ENCODE peak calls at places on chromosomes 3 and 15, in nine cellular contexts. One of them, this sample, is unnamed.

GRCh38 chr15:64443747-64444621 is 16.4 kb upstream of the ZNF609 start:
- DNase-seq in H1: no peak
- DNase-seq in kidney: no peak
- DNase-seq in SK-N-SH: no peak
- DNase-seq in astrocyte: peak; percentile 91
- DNase-seq in heart left ventricle: no peak
- DNase-seq in OCI-LY7: no peak
- DNase-seq in PC-9: peak; percentile 80
- DNase-seq in IMR-90: peak; percentile 92
- DNase-seq in this sample: peak; percentile 91

GRCh38 chr3:112984485-112984884 is 6.3 kb upstream of the GTPBP8 start:
- DNase-seq in heart left ventricle: no peak
- DNase-seq in OCI-LY7: no peak
- DNase-seq in H1: no peak
- DNase-seq in SK-N-SH: no peak
- DNase-seq in astrocyte: no peak
- DNase-seq in IMR-90: peak; percentile 12
- DNase-seq in PC-9: no peak
- DNase-seq in kidney: no peak
- DNase-seq in this sample: peak; percentile 29

GRCh38 chr15:90230071-90230494 is 3.7 kb downstream of the CIB1 start:
- DNase-seq in IMR-90: no peak
- DNase-seq in kidney: no peak
- DNase-seq in OCI-LY7: no peak
- DNase-seq in astrocyte: no peak
- DNase-seq in heart left ventricle: peak; percentile 67
- DNase-seq in PC-9: peak; percentile 79
- DNase-seq in H1: no peak
- DNase-seq in SK-N-SH: no peak
- DNase-seq in this sample: no peak

GRCh38 chr15:78093242-78094020 is 1.1 kb downstream of the SH2D7 start:
- DNase-seq in astrocyte: peak; percentile 96
- DNase-seq in kidney: no peak
- DNase-seq in SK-N-SH: no peak
- DNase-seq in IMR-90: peak; percentile 95
- DNase-seq in OCI-LY7: no peak
- DNase-seq in heart left ventricle: no peak
- DNase-seq in H1: no peak
- DNase-seq in PC-9: no peak
- DNase-seq in this sample: peak; percentile 90

GRCh38 chr3:28134198-28134597 is 107.2 kb upstream of the CMC1 start:
- DNase-seq in heart left ventricle: no peak
- DNase-seq in kidney: no peak
- DNase-seq in IMR-90: no peak
- DNase-seq in SK-N-SH: no peak
- DNase-seq in OCI-LY7: no peak
- DNase-seq in PC-9: no peak
- DNase-seq in H1: no peak
- DNase-seq in astrocyte: no peak
- DNase-seq in this sample: no peak

GRCh38 chr15:76576526-76577279 is 240.1 kb downstream of the ISL2 start:
- DNase-seq in IMR-90: peak; percentile 55
- DNase-seq in heart left ventricle: peak; percentile 75
- DNase-seq in astrocyte: peak; percentile 70
- DNase-seq in H1: no peak
- DNase-seq in kidney: peak; percentile 87
- DNase-seq in SK-N-SH: no peak
- DNase-seq in PC-9: no peak
- DNase-seq in OCI-LY7: no peak
- DNase-seq in this sample: peak; percentile 74

GRCh38 chr3:28080716-28081115 is 160.7 kb upstream of the CMC1 start:
- DNase-seq in IMR-90: no peak
- DNase-seq in astrocyte: no peak
- DNase-seq in kidney: no peak
- DNase-seq in H1: no peak
- DNase-seq in OCI-LY7: no peak
- DNase-seq in heart left ventricle: no peak
- DNase-seq in SK-N-SH: no peak
- DNase-seq in PC-9: no peak
- DNase-seq in this sample: no peak

GRCh38 chr3:180402463-180403073 is 199.4 kb upstream of the TTC14 start:
- DNase-seq in heart left ventricle: no peak
- DNase-seq in SK-N-SH: no peak
- DNase-seq in PC-9: no peak
- DNase-seq in kidney: no peak
- DNase-seq in astrocyte: no peak
- DNase-seq in OCI-LY7: no peak
- DNase-seq in IMR-90: no peak
- DNase-seq in H1: no peak
- DNase-seq in this sample: no peak

GRCh38 chr15:83654379-83655236 is 685 bp downstream of the ADAMTSL3 start:
- DNase-seq in IMR-90: no peak
- DNase-seq in OCI-LY7: no peak
- DNase-seq in heart left ventricle: peak; percentile 77
- DNase-seq in H1: no peak
- DNase-seq in SK-N-SH: no peak
- DNase-seq in PC-9: no peak
- DNase-seq in kidney: peak; percentile 81
- DNase-seq in astrocyte: no peak
- DNase-seq in this sample: no peak

GRCh38 chr15:33296856-33297255 is 13.9 kb upstream of the RYR3 start:
- DNase-seq in IMR-90: no peak
- DNase-seq in H1: no peak
- DNase-seq in kidney: no peak
- DNase-seq in heart left ventricle: no peak
- DNase-seq in SK-N-SH: no peak
- DNase-seq in astrocyte: no peak
- DNase-seq in OCI-LY7: no peak
- DNase-seq in PC-9: no peak
- DNase-seq in this sample: no peak

GRCh38 chr3:123926396-123926795 is 34.6 kb downstream of the CCDC14 start:
- DNase-seq in astrocyte: no peak
- DNase-seq in H1: no peak
- DNase-seq in heart left ventricle: no peak
- DNase-seq in PC-9: no peak
- DNase-seq in OCI-LY7: no peak
- DNase-seq in kidney: no peak
- DNase-seq in IMR-90: no peak
- DNase-seq in SK-N-SH: no peak
- DNase-seq in this sample: no peak
- H3K4me3 ChIP-seq in astrocyte: no peak overlapping the region
- H3K4me3 ChIP-seq in H1: no peak overlapping the region
- H3K4me3 ChIP-seq in heart left ventricle: no peak overlapping the region
- H3K4me3 ChIP-seq in PC-9: no peak overlapping the region
- H3K4me3 ChIP-seq in OCI-LY7: no peak overlapping the region
- H3K4me3 ChIP-seq in kidney: no peak overlapping the region
- H3K4me3 ChIP-seq in IMR-90: no peak overlapping the region
- H3K4me3 ChIP-seq in SK-N-SH: no peak overlapping the region
- H3K4me3 ChIP-seq in this sample: no peak overlapping the region

GRCh38 chr3:53198256-53198977 is 37.4 kb downstream of the PRKCD start:
- DNase-seq in kidney: no peak
- DNase-seq in OCI-LY7: peak; percentile 48
- DNase-seq in H1: no peak
- DNase-seq in heart left ventricle: no peak
- DNase-seq in astrocyte: no peak
- DNase-seq in PC-9: no peak
- DNase-seq in IMR-90: no peak
- DNase-seq in SK-N-SH: peak; percentile 17
- DNase-seq in this sample: no peak
- TF ChIP-seq CTCF in kidney: no peak
- TF ChIP-seq CTCF in OCI-LY7: no peak
- TF ChIP-seq CTCF in H1: peak; percentile 63
- TF ChIP-seq CTCF in heart left ventricle: no peak
- TF ChIP-seq CTCF in astrocyte: no peak
- TF ChIP-seq CTCF in PC-9: no peak
- TF ChIP-seq CTCF in IMR-90: no peak
- TF ChIP-seq CTCF in SK-N-SH: peak; percentile 16
- TF ChIP-seq CTCF in this sample: peak; percentile 21

GRCh38 chr3:71168043-71168720 is 415.3 kb downstream of the FOXP1 start:
- DNase-seq in H1: no peak
- DNase-seq in OCI-LY7: no peak
- DNase-seq in PC-9: no peak
- DNase-seq in IMR-90: peak; percentile 87
- DNase-seq in kidney: no peak
- DNase-seq in SK-N-SH: no peak
- DNase-seq in astrocyte: peak; percentile 69
- DNase-seq in heart left ventricle: no peak
- DNase-seq in this sample: peak; percentile 81

GRCh38 chr3:71166366-71166765 is 417.2 kb downstream of the FOXP1 start:
- DNase-seq in PC-9: no peak
- DNase-seq in OCI-LY7: no peak
- DNase-seq in H1: no peak
- DNase-seq in astrocyte: no peak
- DNase-seq in kidney: no peak
- DNase-seq in SK-N-SH: no peak
- DNase-seq in heart left ventricle: no peak
- DNase-seq in IMR-90: no peak
- DNase-seq in this sample: no peak

GRCh38 chr3:71166839-71167238 is 416.7 kb downstream of the FOXP1 start:
- DNase-seq in heart left ventricle: no peak
- DNase-seq in SK-N-SH: peak; percentile 49
- DNase-seq in OCI-LY7: no peak
- DNase-seq in astrocyte: no peak
- DNase-seq in PC-9: no peak
- DNase-seq in IMR-90: no peak
- DNase-seq in H1: no peak
- DNase-seq in kidney: no peak
- DNase-seq in this sample: no peak

GRCh38 chr3:71171246-71171645 is 412.3 kb downstream of the FOXP1 start:
- DNase-seq in IMR-90: no peak
- DNase-seq in OCI-LY7: no peak
- DNase-seq in kidney: no peak
- DNase-seq in astrocyte: no peak
- DNase-seq in PC-9: no peak
- DNase-seq in heart left ventricle: no peak
- DNase-seq in H1: no peak
- DNase-seq in SK-N-SH: no peak
- DNase-seq in this sample: no peak

DNA sequence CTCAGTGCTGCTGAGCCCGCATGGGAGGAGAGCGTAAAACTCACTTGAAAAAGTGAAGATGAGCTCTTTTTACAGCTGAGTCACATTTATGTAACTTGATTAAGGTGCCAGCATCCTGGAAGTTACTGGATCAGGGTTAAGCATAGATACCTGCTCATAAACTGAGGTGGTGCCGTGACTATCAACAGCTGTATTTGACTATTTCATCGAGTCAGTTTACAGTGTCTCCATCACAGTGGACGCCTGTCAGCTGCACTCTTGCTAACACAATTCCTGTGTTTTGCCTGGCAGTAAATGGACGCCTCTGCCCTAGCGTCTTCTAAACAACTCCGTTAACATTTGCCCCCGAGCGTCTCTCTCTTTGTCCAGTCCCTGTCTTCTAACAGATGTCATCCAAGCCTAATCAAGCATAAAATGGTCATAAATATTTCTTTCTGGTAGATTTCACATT is 414.5 kb downstream of the FOXP1 start:
- DNase-seq in PC-9: no peak
- DNase-seq in OCI-LY7: no peak
- DNase-seq in SK-N-SH: peak; percentile 54
- DNase-seq in H1: no peak
- DNase-seq in astrocyte: peak; percentile 18
- DNase-seq in IMR-90: peak; percentile 44
- DNase-seq in kidney: no peak
- DNase-seq in heart left ventricle: no peak
- DNase-seq in this sample: no peak
- H3K4me3 ChIP-seq in PC-9: no peak overlapping the region
- H3K4me3 ChIP-seq in OCI-LY7: no peak overlapping the region
- H3K4me3 ChIP-seq in SK-N-SH: no peak overlapping the region
- H3K4me3 ChIP-seq in H1: no peak overlapping the region
- H3K4me3 ChIP-seq in astrocyte: no peak overlapping the region
- H3K4me3 ChIP-seq in IMR-90: no peak overlapping the region
- H3K4me3 ChIP-seq in kidney: no peak overlapping the region
- H3K4me3 ChIP-seq in heart left ventricle: no peak overlapping the region
- H3K4me3 ChIP-seq in this sample: no peak overlapping the region

GRCh38 chr3:79369306-79369705 is 398.5 kb downstream of the ROBO1 start:
- DNase-seq in astrocyte: no peak
- DNase-seq in OCI-LY7: no peak
- DNase-seq in heart left ventricle: no peak
- DNase-seq in PC-9: no peak
- DNase-seq in H1: no peak
- DNase-seq in SK-N-SH: no peak
- DNase-seq in kidney: no peak
- DNase-seq in IMR-90: peak; percentile 43
- DNase-seq in this sample: peak; percentile 39
- TF ChIP-seq CTCF in astrocyte: peak; percentile 25
- TF ChIP-seq CTCF in OCI-LY7: no peak
- TF ChIP-seq CTCF in heart left ventricle: no peak
- TF ChIP-seq CTCF in PC-9: no peak
- TF ChIP-seq CTCF in H1: peak; percentile 36
- TF ChIP-seq CTCF in SK-N-SH: peak; percentile 52
- TF ChIP-seq CTCF in kidney: no peak
- TF ChIP-seq CTCF in IMR-90: peak; percentile 42
- TF ChIP-seq CTCF in this sample: peak; percentile 51

DNA sequence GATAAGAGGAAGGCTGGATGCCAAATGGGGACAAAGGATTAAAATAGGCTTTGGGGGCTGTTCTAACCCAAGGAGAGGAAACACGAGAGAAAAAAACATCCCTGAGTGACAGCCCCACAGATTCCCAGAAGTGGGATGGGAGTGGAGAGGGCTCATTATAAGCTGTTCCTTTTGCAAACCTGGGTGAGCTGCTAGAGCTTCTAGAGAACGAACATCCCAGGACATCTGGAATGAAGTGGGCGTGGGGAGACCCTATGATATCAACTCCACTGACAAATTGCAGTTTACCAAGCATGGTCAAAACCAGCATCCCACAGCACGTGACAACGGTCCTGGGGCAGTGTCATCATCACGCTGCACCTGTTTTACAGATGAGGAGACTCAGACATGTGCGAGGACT is 65.1 kb downstream of the BDH1 start:
- DNase-seq in OCI-LY7: no peak
- DNase-seq in IMR-90: no peak
- DNase-seq in astrocyte: no peak
- DNase-seq in PC-9: no peak
- DNase-seq in H1: no peak
- DNase-seq in kidney: no peak
- DNase-seq in heart left ventricle: no peak
- DNase-seq in SK-N-SH: no peak
- DNase-seq in this sample: no peak
- H3K4me3 ChIP-seq in OCI-LY7: no peak overlapping the region
- H3K4me3 ChIP-seq in IMR-90: no peak overlapping the region
- H3K4me3 ChIP-seq in astrocyte: no peak overlapping the region
- H3K4me3 ChIP-seq in PC-9: no peak overlapping the region
- H3K4me3 ChIP-seq in H1: no peak overlapping the region
- H3K4me3 ChIP-seq in kidney: no peak overlapping the region
- H3K4me3 ChIP-seq in heart left ventricle: no peak overlapping the region
- H3K4me3 ChIP-seq in SK-N-SH: no peak overlapping the region
- H3K4me3 ChIP-seq in this sample: no peak overlapping the region

This sample was measured in fibroblast of pulmonary artery.